ENCODE peak calls at places on chromosomes 13 and 19, in seven cellular contexts. P is DMS 273 treated with DMSO at 0.1 percent for 48 hours, Q is testis, G is AG09309, T is posterior cingulate gyrus, I is body of pancreas, Y is HFFc6. K is an unnamed sample.
A peak's percentile ranks its signal among the peaks of the same experiment; 100 is the strongest.

GRCh38 chr19:53909471-53910169 is 542 bp downstream of the CACNG7 start:
- DNase-seq in T (peak; percentile 8), Y (no peak), G (no peak), P (no peak), I (no peak), Q (no peak), K (no peak)

GRCh38 chr19:50050406-50051223 is 24.8 kb downstream of the ZNF473 start:
- DNase-seq in P (peak; percentile 65), I (peak; percentile 64), G (peak; percentile 54), T (peak; percentile 91), Q (peak; percentile 85), Y (no peak), K (peak; percentile 82)

GRCh38 chr19:862529-863304 is 3.3 kb downstream of the CFD start:
- DNase-seq in Q (peak; percentile 79), G (no peak), Y (peak; percentile 9), P (no peak), T (no peak), I (peak; percentile 66), K (no peak)

GRCh38 chr19:46787331-46788100 is 878 bp downstream of the SLC1A5 start:
- DNase-seq in P (peak; percentile 44), I (peak; percentile 48), T (no peak), Q (peak; percentile 74), G (no peak), Y (peak; percentile 57), K (peak; percentile 44)

GRCh38 chr19:55305491-55305890 is 19.6 kb downstream of the TMEM150B start:
- DNase-seq in Q (peak; percentile 85), Y (no peak), I (peak; percentile 35), T (no peak), G (no peak), P (no peak), K (peak; percentile 40)

GRCh38 chr13:20197361-20197834 is 4.7 kb upstream of the GJB2 start:
- DNase-seq in P (no peak), T (no peak), Q (peak; percentile 39), Y (no peak), I (no peak), G (peak; percentile 16), K (no peak)

GRCh38 chr13:113551081-113552000 is 33.2 kb upstream of the TFDP1 start:
- DNase-seq in G (no peak), Q (peak; percentile 8), P (no peak), T (no peak), Y (no peak), I (peak; percentile 6), K (no peak)

GRCh38 chr13:113744197-113745000 is 14.6 kb upstream of the TMEM255B start:
- DNase-seq in G (no peak), I (no peak), T (no peak), Q (no peak), P (no peak), Y (no peak), K (no peak)

GRCh38 chr13:35388979-35389378 is 87.5 kb downstream of the MAB21L1 start:
- DNase-seq in T (no peak), Q (no peak), I (no peak), Y (peak; percentile 20), G (no peak), P (no peak), K (peak; percentile 2)

GRCh38 chr19:11942843-11943108 is 17.9 kb downstream of the ZNF700 start:
- DNase-seq in T (no peak), Y (no peak), G (no peak), I (no peak), P (no peak), Q (no peak), K (no peak)

GRCh38 chr19:50333737-50334617 is 4.8 kb upstream of the KCNC3 start:
- DNase-seq in T (peak; percentile 76), G (no peak), Y (no peak), I (peak; percentile 86), Q (peak; percentile 80), P (peak; percentile 41), K (peak; percentile 63)

GRCh38 chr19:42480335-42481095 is 37.8 kb upstream of the CXCL17 start:
- DNase-seq in P (no peak), I (peak; percentile 16), Y (peak; percentile 36), T (no peak), G (no peak), Q (no peak), K (no peak)

GRCh38 chr13:51849145-51850101 is 4.4 kb upstream of the TMEM272 start:
- DNase-seq in Y (no peak), P (no peak), T (no peak), G (no peak), Q (peak; percentile 45), I (peak; percentile 21), K (no peak)

GRCh38 chr19:5137571-5138124 is 168.7 kb downstream of the KDM4B start:
- DNase-seq in G (no peak), Q (no peak), I (peak; percentile 44), Y (no peak), P (no peak), T (no peak), K (no peak)

GRCh38 chr13:78660130-78660857 is 1.3 kb upstream of the OBI1 start:
- DNase-seq in P (no peak), Y (peak; percentile 3), I (peak; percentile 14), G (no peak), Q (peak; percentile 45), T (peak; percentile 7), K (no peak)

GRCh38 chr13:50801087-50801931 is 42.2 kb downstream of the DLEU7 start:
- DNase-seq in Y (peak; percentile 57), Q (peak; percentile 58), P (no peak), G (peak; percentile 49), T (peak; percentile 18), I (peak; percentile 61), K (peak; percentile 82)

K was measured in heart right ventricle.